ENCODE peak calls at places on chromosomes 11 and 22, in six cellular contexts. One of them, this sample, is unnamed.

GRCh38 chr22:46090631-46091201 is 59.6 kb upstream of the PPARA start:
- DNase-seq in stomach: no peak
- DNase-seq in heart left ventricle: peak
- DNase-seq in spleen: peak
- DNase-seq in sigmoid colon: peak
- DNase-seq in A549: no peak
- DNase-seq in this sample: no peak

GRCh38 chr11:6332066-6332465 is 11.8 kb upstream of the CAVIN3 start:
- DNase-seq in spleen: no peak
- DNase-seq in sigmoid colon: no peak
- DNase-seq in stomach: no peak
- DNase-seq in heart left ventricle: no peak
- DNase-seq in A549: no peak
- DNase-seq in this sample: no peak

GRCh38 chr11:128886401-128887119 is 4.6 kb upstream of the KCNJ5 start:
- DNase-seq in stomach: peak
- DNase-seq in sigmoid colon: no peak
- DNase-seq in heart left ventricle: no peak
- DNase-seq in A549: no peak
- DNase-seq in spleen: no peak
- DNase-seq in this sample: no peak

GRCh38 chr11:111765320-111765983 is 737 bp downstream of the PPP2R1B start:
- DNase-seq in heart left ventricle: no peak
- DNase-seq in stomach: no peak
- DNase-seq in spleen: no peak
- DNase-seq in sigmoid colon: no peak
- DNase-seq in A549: no peak
- DNase-seq in this sample: no peak

GRCh38 chr11:129190087-129190486 is 2.0 kb downstream of the ARHGAP32 start:
- DNase-seq in heart left ventricle: no peak
- DNase-seq in spleen: no peak
- DNase-seq in stomach: peak
- DNase-seq in A549: peak
- DNase-seq in sigmoid colon: no peak
- DNase-seq in this sample: no peak

GRCh38 chr11:35214792-35215193 is 75.8 kb downstream of the CD44 start:
- DNase-seq in spleen: no peak
- DNase-seq in A549: no peak
- DNase-seq in sigmoid colon: no peak
- DNase-seq in stomach: no peak
- DNase-seq in heart left ventricle: no peak
- DNase-seq in this sample: no peak

GRCh38 chr11:105968021-105968697 is 53.9 kb downstream of the MSANTD4 start:
- DNase-seq in spleen: no peak
- DNase-seq in stomach: no peak
- DNase-seq in heart left ventricle: no peak
- DNase-seq in sigmoid colon: no peak
- DNase-seq in A549: no peak
- DNase-seq in this sample: no peak

GRCh38 chr11:30545507-30545906 is 40.6 kb downstream of the MPPED2 start:
- DNase-seq in spleen: no peak
- DNase-seq in A549: no peak
- DNase-seq in sigmoid colon: no peak
- DNase-seq in heart left ventricle: no peak
- DNase-seq in stomach: no peak
- DNase-seq in this sample: no peak

GRCh38 chr22:44578516-44579230 is 80.6 kb upstream of the RTL6 start:
- DNase-seq in A549: no peak
- DNase-seq in heart left ventricle: no peak
- DNase-seq in spleen: peak
- DNase-seq in sigmoid colon: peak
- DNase-seq in stomach: no peak
- DNase-seq in this sample: no peak

GRCh38 chr11:107183963-107184362 is 165.7 kb upstream of the GUCY1A2 start:
- DNase-seq in spleen: no peak
- DNase-seq in sigmoid colon: no peak
- DNase-seq in stomach: no peak
- DNase-seq in heart left ventricle: no peak
- DNase-seq in A549: no peak
- DNase-seq in this sample: no peak

GRCh38 chr11:121722431-121723256 is 269.9 kb upstream of the SORL1-AS1 start:
- DNase-seq in heart left ventricle: peak
- DNase-seq in sigmoid colon: peak
- DNase-seq in spleen: no peak
- DNase-seq in A549: no peak
- DNase-seq in stomach: peak
- DNase-seq in this sample: no peak

GRCh38 chr11:69356703-69357457 is 62.9 kb downstream of the MYEOV start:
- DNase-seq in A549: no peak
- DNase-seq in sigmoid colon: no peak
- DNase-seq in spleen: no peak
- DNase-seq in heart left ventricle: no peak
- DNase-seq in stomach: peak
- DNase-seq in this sample: no peak

GRCh38 chr11:30908272-30908671 is 322.1 kb upstream of the MPPED2 start:
- DNase-seq in A549: no peak
- DNase-seq in sigmoid colon: no peak
- DNase-seq in stomach: no peak
- DNase-seq in spleen: no peak
- DNase-seq in heart left ventricle: no peak
- DNase-seq in this sample: no peak

GRCh38 chr11:71293961-71294782 is 41.8 kb upstream of the SHANK2 start:
- DNase-seq in heart left ventricle: no peak
- DNase-seq in stomach: peak
- DNase-seq in sigmoid colon: peak
- DNase-seq in spleen: no peak
- DNase-seq in A549: no peak
- DNase-seq in this sample: no peak

GRCh38 chr22:23207786-23208325 is 27.5 kb downstream of the BCR start:
- DNase-seq in A549: no peak
- DNase-seq in stomach: no peak
- DNase-seq in sigmoid colon: no peak
- DNase-seq in heart left ventricle: no peak
- DNase-seq in spleen: peak
- DNase-seq in this sample: peak

GRCh38 chr11:486189-486588 is 20.9 kb downstream of the RNH1 start:
- DNase-seq in A549: no peak
- DNase-seq in heart left ventricle: no peak
- DNase-seq in spleen: no peak
- DNase-seq in stomach: no peak
- DNase-seq in sigmoid colon: no peak
- DNase-seq in this sample: no peak

GRCh38 chr11:102727890-102728289 is 3.1 kb upstream of the MMP8 start:
- DNase-seq in A549: no peak
- DNase-seq in spleen: no peak
- DNase-seq in heart left ventricle: no peak
- DNase-seq in stomach: no peak
- DNase-seq in sigmoid colon: no peak
- DNase-seq in this sample: no peak

GRCh38 chr11:72278911-72279310 is 34.9 kb upstream of the PHOX2A start:
- DNase-seq in stomach: no peak
- DNase-seq in sigmoid colon: no peak
- DNase-seq in spleen: no peak
- DNase-seq in heart left ventricle: no peak
- DNase-seq in A549: no peak
- DNase-seq in this sample: no peak

GRCh38 chr11:2593393-2593950 is 106.3 kb downstream of the KCNQ1OT1 start:
- DNase-seq in A549: no peak
- DNase-seq in spleen: no peak
- DNase-seq in sigmoid colon: no peak
- DNase-seq in stomach: no peak
- DNase-seq in heart left ventricle: no peak
- DNase-seq in this sample: no peak

GRCh38 chr11:97269527-97269926 is 879.7 kb downstream of the JRKL start:
- DNase-seq in sigmoid colon: no peak
- DNase-seq in spleen: no peak
- DNase-seq in heart left ventricle: no peak
- DNase-seq in stomach: no peak
- DNase-seq in A549: no peak
- DNase-seq in this sample: no peak

GRCh38 chr22:35839811-35840739 is 122.4 kb downstream of the APOL5 start:
- DNase-seq in stomach: peak
- DNase-seq in A549: peak
- DNase-seq in sigmoid colon: peak
- DNase-seq in spleen: peak
- DNase-seq in heart left ventricle: peak
- DNase-seq in this sample: peak

GRCh38 chr11:47553417-47553746 is 450 bp upstream of the CELF1 start:
- DNase-seq in A549: no peak
- DNase-seq in sigmoid colon: no peak
- DNase-seq in spleen: no peak
- DNase-seq in stomach: peak
- DNase-seq in heart left ventricle: no peak
- DNase-seq in this sample: no peak

GRCh38 chr11:64577202-64577601 is 13.8 kb upstream of the SLC22A12 start:
- DNase-seq in sigmoid colon: peak
- DNase-seq in heart left ventricle: no peak
- DNase-seq in A549: no peak
- DNase-seq in spleen: no peak
- DNase-seq in stomach: no peak
- DNase-seq in this sample: no peak

GRCh38 chr22:27764722-27765236 is 36.8 kb downstream of the MN1 start:
- DNase-seq in heart left ventricle: no peak
- DNase-seq in spleen: no peak
- DNase-seq in A549: no peak
- DNase-seq in sigmoid colon: no peak
- DNase-seq in stomach: no peak
- DNase-seq in this sample: no peak

GRCh38 chr11:115234794-115235193 is 269.4 kb downstream of the CADM1 start:
- DNase-seq in sigmoid colon: no peak
- DNase-seq in heart left ventricle: no peak
- DNase-seq in stomach: no peak
- DNase-seq in spleen: no peak
- DNase-seq in A549: no peak
- DNase-seq in this sample: no peak

GRCh38 chr11:575324-575995 is 810 bp upstream of the PHRF1 start:
- DNase-seq in stomach: no peak
- DNase-seq in sigmoid colon: no peak
- DNase-seq in A549: peak
- DNase-seq in heart left ventricle: no peak
- DNase-seq in spleen: peak
- DNase-seq in this sample: no peak

GRCh38 chr22:45966892-45967365 is 10.0 kb downstream of the WNT7B start:
- DNase-seq in stomach: no peak
- DNase-seq in sigmoid colon: no peak
- DNase-seq in spleen: no peak
- DNase-seq in A549: no peak
- DNase-seq in heart left ventricle: no peak
- DNase-seq in this sample: no peak

GRCh38 chr11:62064221-62064620 is 59.6 kb upstream of the INCENP start:
- DNase-seq in heart left ventricle: no peak
- DNase-seq in A549: no peak
- DNase-seq in stomach: no peak
- DNase-seq in spleen: no peak
- DNase-seq in sigmoid colon: no peak
- DNase-seq in this sample: no peak

GRCh38 chr11:79440451-79441158 is at the start of gene TENM4:
- DNase-seq in stomach: peak
- DNase-seq in A549: no peak
- DNase-seq in spleen: peak
- DNase-seq in heart left ventricle: peak
- DNase-seq in sigmoid colon: peak
- DNase-seq in this sample: peak

GRCh38 chr11:113531078-113531477 is 55.9 kb upstream of the DRD2 start:
- DNase-seq in sigmoid colon: no peak
- DNase-seq in A549: no peak
- DNase-seq in stomach: no peak
- DNase-seq in heart left ventricle: no peak
- DNase-seq in spleen: no peak
- DNase-seq in this sample: no peak

GRCh38 chr11:117479372-117479771 is 151.7 kb downstream of the CEP164 start:
- DNase-seq in stomach: no peak
- DNase-seq in sigmoid colon: no peak
- DNase-seq in heart left ventricle: no peak
- DNase-seq in A549: no peak
- DNase-seq in spleen: no peak
- DNase-seq in this sample: no peak

GRCh38 chr11:68692115-68692514 is 7.8 kb downstream of the GAL start:
- DNase-seq in spleen: no peak
- DNase-seq in A549: no peak
- DNase-seq in sigmoid colon: peak
- DNase-seq in heart left ventricle: no peak
- DNase-seq in stomach: no peak
- DNase-seq in this sample: no peak

GRCh38 chr11:22349446-22349845 is 11.3 kb downstream of the SLC17A6 start:
- DNase-seq in sigmoid colon: no peak
- DNase-seq in heart left ventricle: no peak
- DNase-seq in spleen: no peak
- DNase-seq in stomach: no peak
- DNase-seq in A549: no peak
- DNase-seq in this sample: no peak

GRCh38 chr11:57335343-57336110 is at the start of gene SSRP1:
- DNase-seq in stomach: peak
- DNase-seq in spleen: peak
- DNase-seq in A549: peak
- DNase-seq in sigmoid colon: peak
- DNase-seq in heart left ventricle: peak
- DNase-seq in this sample: peak
- TF ChIP-seq POLR2A in stomach: no peak
- TF ChIP-seq POLR2A in spleen: no peak
- TF ChIP-seq POLR2A in A549: peak
- TF ChIP-seq POLR2A in sigmoid colon: peak
- TF ChIP-seq POLR2A in heart left ventricle: peak
- TF ChIP-seq POLR2A in this sample: peak

DNA sequence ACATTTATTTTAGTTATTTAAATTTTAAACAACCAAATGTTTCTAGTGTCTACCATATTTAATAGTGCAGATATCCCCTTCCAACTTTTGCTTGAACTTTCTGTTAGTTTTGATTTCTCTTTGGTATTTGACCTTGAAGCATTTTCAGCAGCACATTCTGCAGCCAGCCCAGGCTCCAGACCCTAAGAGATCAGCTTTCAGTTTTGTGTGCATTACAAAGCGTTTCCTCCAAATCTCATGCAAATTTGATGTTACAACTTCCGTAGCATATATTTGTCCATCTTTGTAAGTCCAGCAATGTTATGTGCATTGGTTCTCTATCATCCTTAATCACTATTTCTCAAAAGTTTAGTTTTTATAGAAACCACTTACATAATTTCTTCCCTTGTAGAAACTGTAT is 14.6 kb upstream of the SERGEF start:
- DNase-seq in stomach: no peak
- DNase-seq in sigmoid colon: no peak
- DNase-seq in A549: no peak
- DNase-seq in spleen: no peak
- DNase-seq in heart left ventricle: no peak
- DNase-seq in this sample: no peak
- TF ChIP-seq CTCF in stomach: no peak
- TF ChIP-seq CTCF in sigmoid colon: no peak
- TF ChIP-seq CTCF in A549: no peak
- TF ChIP-seq CTCF in spleen: no peak
- TF ChIP-seq CTCF in heart left ventricle: no peak
- TF ChIP-seq CTCF in this sample: no peak

GRCh38 chr11:65695459-65696241 is 16.4 kb upstream of the KAT5 start:
- DNase-seq in spleen: no peak
- DNase-seq in A549: no peak
- DNase-seq in stomach: peak
- DNase-seq in heart left ventricle: peak
- DNase-seq in sigmoid colon: no peak
- DNase-seq in this sample: no peak
- H3K27ac ChIP-seq in spleen: no peak
- H3K27ac ChIP-seq in A549: no peak
- H3K27ac ChIP-seq in stomach: peak
- H3K27ac ChIP-seq in heart left ventricle: no peak
- H3K27ac ChIP-seq in sigmoid colon: no peak
- H3K27ac ChIP-seq in this sample: no peak

GRCh38 chr22:38751422-38752346 is 4.1 kb downstream of the SUN2 start:
- DNase-seq in heart left ventricle: peak
- DNase-seq in A549: no peak
- DNase-seq in spleen: peak
- DNase-seq in sigmoid colon: no peak
- DNase-seq in stomach: peak
- DNase-seq in this sample: no peak
- TF ChIP-seq POLR2A in heart left ventricle: no peak
- TF ChIP-seq POLR2A in A549: no peak
- TF ChIP-seq POLR2A in spleen: no peak
- TF ChIP-seq POLR2A in sigmoid colon: no peak
- TF ChIP-seq POLR2A in stomach: no peak
- TF ChIP-seq POLR2A in this sample: no peak